ENCODE peak calls at places on chromosomes 4 and X, in seven cellular contexts. K, F, G, W, L, S and T are unnamed samples.

GRCh38 chr4:74054483-74055032 is 16.1 kb upstream of the CXCL3 start:
- DNase-seq in G (no peak), W (no peak), S (no peak), L (no peak), K (no peak), F (no peak), T (no peak)

GRCh38 chr4:9994246-9994847 is 26.9 kb downstream of the SLC2A9 start:
- DNase-seq in S (no peak), L (no peak), G (no peak), F (no peak), W (no peak), K (no peak), T (no peak)

GRCh38 chr4:141826260-141826659 is 189.9 kb downstream of the IL15 start:
- DNase-seq in S (no peak), G (no peak), K (no peak), W (no peak), F (no peak), L (no peak), T (no peak)

GRCh38 chr4:105979506-105979905 is 84.2 kb downstream of the NPNT start:
- DNase-seq in L (no peak), K (no peak), W (peak; percentile 36), S (no peak), G (no peak), F (no peak), T (peak; percentile 65)

GRCh38 chr4:168537556-168537955 is 40.7 kb downstream of the PALLD start:
- DNase-seq in K (no peak), G (no peak), F (no peak), S (no peak), L (no peak), W (peak; percentile 70), T (no peak)

GRCh38 chr4:5203309-5203708 is 152.0 kb downstream of the STK32B start:
- DNase-seq in L (no peak), K (no peak), S (no peak), W (peak; percentile 7), G (no peak), F (no peak), T (no peak)

GRCh38 chrX:40521868-40522450 is 58.8 kb upstream of the ATP6AP2 start:
- DNase-seq in W (no peak), L (no peak), K (no peak), F (no peak), G (no peak), S (no peak), T (no peak)

GRCh38 chrX:94492541-94492940 is 818.5 kb downstream of the FAM133A start:
- DNase-seq in S (no peak), W (no peak), K (no peak), G (no peak), L (no peak), F (no peak), T (no peak)

GRCh38 chr4:73499996-73500765 is 18.6 kb downstream of the AFM start:
- DNase-seq in K (no peak), L (no peak), F (no peak), W (peak; percentile 2), S (no peak), G (no peak), T (peak; percentile 25)

GRCh38 chr4:160233141-160233540 is 1130.3 kb downstream of the RAPGEF2 start:
- DNase-seq in K (no peak), L (no peak), S (no peak), W (no peak), F (peak; percentile 78), G (no peak), T (no peak)

GRCh38 chr4:3805731-3806130 is 39.5 kb downstream of the ADRA2C start:
- DNase-seq in L (no peak), K (no peak), W (no peak), F (no peak), G (no peak), S (no peak), T (no peak)

GRCh38 chrX:136200466-136200865 is 50.7 kb downstream of the MAP7D3 start:
- DNase-seq in G (no peak), W (peak; percentile 52), L (peak; percentile 1), S (no peak), K (no peak), F (peak; percentile 11), T (peak; percentile 77)

GRCh38 chr4:126850286-126850685 is 782.5 kb upstream of the INTU start:
- DNase-seq in W (peak; percentile 93), K (no peak), G (no peak), S (no peak), F (peak; percentile 97), L (no peak), T (peak; percentile 98)

GRCh38 chr4:28536124-28536523 is 1675.5 kb downstream of the STIM2 start:
- DNase-seq in L (no peak), S (no peak), W (no peak), F (no peak), G (no peak), K (no peak), T (no peak)